ENCODE peak calls at places on chromosomes 3 and 15, in ten cellular contexts. B, Z, Q, O, F, E, J, T, G and N are unnamed samples.

GRCh38 chr3:49716169-49716568 is 3.3 kb downstream of the AMIGO3 start:
- DNase-seq in O (no peak), F (no peak), Z (no peak), J (no peak), B (no peak), E (no peak), T (no peak), G (no peak), Q (no peak), N (no peak)

GRCh38 chr3:192128922-192129321 is 598.4 kb downstream of the FGF12 start:
- DNase-seq in G (no peak), Z (no peak), E (no peak), J (no peak), O (no peak), Q (no peak), T (no peak), F (no peak), B (no peak), N (no peak)

GRCh38 chr3:194166682-194167479 is 30.9 kb downstream of the HES1 start:
- DNase-seq in J (no peak), Q (no peak), B (no peak), E (no peak), T (no peak), Z (no peak), F (no peak), G (no peak), O (no peak), N (no peak)

GRCh38 chr15:68820589-68821189 is at the start of gene ANP32A:
- DNase-seq in O (peak; percentile 97), Z (peak; percentile 97), F (peak; percentile 99), B (peak; percentile 98), T (peak; percentile 100), E (peak; percentile 74), Q (peak; percentile 96), J (peak; percentile 92), G (peak; percentile 92), N (peak; percentile 97)

GRCh38 chr3:114294940-114295480 is 1.2 kb downstream of the TIGIT start:
- DNase-seq in Z (no peak), T (no peak), B (no peak), J (no peak), G (no peak), E (no peak), O (no peak), Q (no peak), F (no peak), N (no peak)

GRCh38 chr3:184899953-184900595 is 88.1 kb downstream of the VPS8 start:
- DNase-seq in O (no peak), E (no peak), B (no peak), F (no peak), J (peak; percentile 68), Z (no peak), T (no peak), Q (no peak), G (no peak), N (no peak)

GRCh38 chr15:52113246-52113645 is 671 bp upstream of the BCL2L10 start:
- DNase-seq in B (no peak), J (no peak), Z (no peak), T (no peak), Q (no peak), G (peak; percentile 41), O (no peak), E (no peak), F (no peak), N (no peak)

GRCh38 chr15:62054979-62055378 is 5.3 kb downstream of the VPS13C start:
- DNase-seq in Q (no peak), G (no peak), B (no peak), Z (no peak), F (no peak), J (no peak), T (no peak), E (no peak), O (no peak), N (no peak)

GRCh38 chr3:3766140-3766539 is 33.1 kb upstream of the LRRN1 start:
- DNase-seq in G (no peak), O (no peak), J (no peak), E (no peak), F (no peak), T (no peak), B (no peak), Q (no peak), Z (no peak), N (no peak)

GRCh38 chr3:34229871-34230270 is 431.4 kb downstream of the PDCD6IP start:
- DNase-seq in O (no peak), Z (no peak), F (no peak), T (no peak), E (no peak), G (no peak), Q (no peak), J (no peak), B (peak; percentile 44), N (no peak)